ENCODE peak calls at places on chromosome 4, in seven cellular contexts. M is iris pigment epithelial cell, D is left cardiac atrium, F is Kasumi-1, Y is adrenal gland, R is upper lobe of left lung, J is M059J. V is an unnamed sample.

GRCh38 chr4:128571747-128572146 is 237.8 kb upstream of the JADE1 start:
- DNase-seq in J (peak), M (peak), Y (peak), D (peak), F (no peak), R (peak), V (peak)

GRCh38 chr4:7016086-7016485 is 27.1 kb upstream of the TADA2B start:
- DNase-seq in M (no peak), J (no peak), D (no peak), R (no peak), Y (peak), F (no peak), V (no peak)

GRCh38 chr4:114287079-114287696 is 307.7 kb upstream of the ARSJ start:
- DNase-seq in J (no peak), R (no peak), F (no peak), M (no peak), Y (no peak), D (no peak), V (no peak)

GRCh38 chr4:3432381-3432790 is 9.4 kb upstream of the HGFAC start:
- DNase-seq in J (no peak), F (no peak), R (no peak), D (no peak), M (no peak), Y (no peak), V (no peak)

GRCh38 chr4:113444386-113444785 is 317.2 kb downstream of the CAMK2D start:
- DNase-seq in M (peak), Y (peak), J (peak), R (no peak), D (peak), F (no peak), V (no peak)

GRCh38 chr4:166165829-166166420 is 292.9 kb downstream of the TLL1 start:
- DNase-seq in Y (peak), M (peak), R (no peak), D (no peak), J (peak), F (peak), V (peak)

GRCh38 chr4:184344899-184345572 is 127.4 kb upstream of the ENPP6 start:
- DNase-seq in R (no peak), D (no peak), M (no peak), F (no peak), Y (peak), J (no peak), V (no peak)

GRCh38 chr4:78396613-78397291 is 154.8 kb upstream of the ANXA3 start:
- DNase-seq in F (no peak), M (no peak), D (no peak), Y (no peak), R (no peak), J (no peak), V (no peak)

GRCh38 chr4:98293089-98293887 is 32.1 kb downstream of the RAP1GDS1 start:
- DNase-seq in D (no peak), J (no peak), R (no peak), F (no peak), M (no peak), Y (no peak), V (no peak)

GRCh38 chr4:1004071-1004418 is 7.4 kb upstream of the FGFRL1 start:
- DNase-seq in F (no peak), D (no peak), R (no peak), J (no peak), M (no peak), Y (no peak), V (no peak)

GRCh38 chr4:109332926-109333464 is 30.5 kb upstream of the COL25A1 start:
- DNase-seq in F (no peak), R (no peak), J (no peak), M (peak), D (no peak), Y (no peak), V (no peak)

GRCh38 chr4:122364700-122365404 is 14.0 kb upstream of the ADAD1 start:
- DNase-seq in F (no peak), D (no peak), R (no peak), Y (no peak), J (no peak), M (no peak), V (no peak)

GRCh38 chr4:115361781-115362180 is 248.4 kb upstream of the NDST4 start:
- DNase-seq in R (no peak), J (no peak), M (no peak), F (no peak), Y (no peak), D (no peak), V (no peak)

GRCh38 chr4:117421706-117422105 is 336.3 kb upstream of the TRAM1L1 start:
- DNase-seq in M (no peak), R (no peak), Y (no peak), F (no peak), J (peak), D (no peak), V (no peak)

GRCh38 chr4:72305080-72305479 is 263.9 kb downstream of the ADAMTS3 start:
- DNase-seq in J (no peak), M (no peak), Y (no peak), F (no peak), D (no peak), R (no peak), V (no peak)

GRCh38 chr4:82223715-82224114 is 150.1 kb downstream of the HNRNPD start:
- DNase-seq in F (peak), M (no peak), Y (peak), J (no peak), R (peak), D (peak), V (no peak)

GRCh38 chr4:101348367-101348827 is 1.1 kb upstream of the PPP3CA start:
- DNase-seq in F (peak), D (peak), Y (peak), R (peak), J (peak), M (no peak), V (peak)

GRCh38 chr4:2745981-2746806 is 9.9 kb downstream of the TNIP2 start:
- DNase-seq in Y (peak), F (peak), M (peak), J (peak), D (peak), R (peak), V (no peak)

GRCh38 chr4:69860007-69860406 is at the start of gene SULT1E1:
- DNase-seq in M (peak), F (no peak), R (no peak), J (no peak), Y (no peak), D (no peak), V (no peak)

GRCh38 chr4:9943761-9944160 is 77.5 kb downstream of the SLC2A9 start:
- DNase-seq in J (no peak), Y (no peak), M (no peak), F (no peak), R (no peak), D (no peak), V (no peak)

GRCh38 chr4:54683616-54684346 is 26.0 kb downstream of the KIT start:
- DNase-seq in D (no peak), Y (peak), J (peak), F (peak), R (peak), M (no peak), V (peak)

GRCh38 chr4:18106620-18107019 is 85.1 kb upstream of the LCORL start:
- DNase-seq in F (no peak), D (no peak), M (no peak), J (no peak), Y (no peak), R (no peak), V (peak)

GRCh38 chr4:6658635-6659075 is 18.2 kb downstream of the MRFAP1 start:
- DNase-seq in D (peak), R (no peak), F (no peak), J (no peak), M (peak), Y (peak), V (no peak)

GRCh38 chr4:187075514-187075913 is 351.9 kb upstream of the FAT1 start:
- DNase-seq in M (no peak), F (no peak), Y (no peak), R (no peak), J (no peak), D (no peak), V (no peak)

GRCh38 chr4:137125011-137125410 is 407.3 kb downstream of the PCDH18 start:
- DNase-seq in D (no peak), M (peak), Y (peak), F (no peak), J (peak), R (no peak), V (peak)

GRCh38 chr4:4260185-4260751 is 12.2 kb upstream of the TMEM128 start:
- DNase-seq in R (no peak), M (peak), Y (no peak), F (peak), D (no peak), J (peak), V (no peak)

GRCh38 chr4:148431401-148431800 is 10.8 kb downstream of the NR3C2 start:
- DNase-seq in J (no peak), Y (no peak), F (no peak), M (no peak), D (no peak), R (no peak), V (no peak)

GRCh38 chr4:113300384-113301011 is 251.0 kb downstream of the ANK2 start:
- DNase-seq in Y (peak), R (no peak), D (peak), M (peak), F (no peak), J (peak), V (peak)

GRCh38 chr4:172998527-172999469 is 169.8 kb upstream of the GALNT7 start:
- DNase-seq in M (peak), R (no peak), D (no peak), Y (no peak), F (peak), J (peak), V (no peak)

GRCh38 chr4:38868055-38868965 is 704 bp downstream of the FAM114A1 start:
- DNase-seq in F (no peak), R (peak), J (no peak), D (peak), M (peak), Y (peak), V (peak)

GRCh38 chr4:154911608-154912098 is 130.6 kb downstream of the RBM46 start:
- DNase-seq in M (no peak), D (no peak), Y (no peak), J (no peak), F (no peak), R (no peak), V (no peak)

GRCh38 chr4:139550724-139551429 is 5.1 kb downstream of the SETD7 start:
- DNase-seq in Y (no peak), J (no peak), R (no peak), F (no peak), M (peak), D (peak), V (peak)

GRCh38 chr4:85147481-85148076 is 181.1 kb upstream of the WDFY3 start:
- DNase-seq in D (peak), F (peak), R (peak), Y (peak), J (peak), M (peak), V (peak)

GRCh38 chr4:37661643-37662221 is 24.4 kb downstream of the RELL1 start:
- DNase-seq in R (no peak), J (peak), Y (no peak), M (peak), F (no peak), D (no peak), V (no peak)

GRCh38 chr4:139234258-139234657 is 45.8 kb downstream of the MGARP start:
- DNase-seq in Y (no peak), R (no peak), D (no peak), F (no peak), M (no peak), J (no peak), V (no peak)

GRCh38 chr4:140312101-140312500 is 61.3 kb upstream of the SCOC start:
- DNase-seq in M (no peak), F (no peak), J (no peak), R (no peak), D (no peak), Y (no peak), V (no peak)

GRCh38 chr4:75194180-75194579 is 261.3 kb downstream of the PARM1 start:
- DNase-seq in M (no peak), F (no peak), D (no peak), Y (no peak), R (no peak), J (no peak), V (no peak)

GRCh38 chr4:70589785-70590184 is 2.3 kb upstream of the AMBN start:
- DNase-seq in M (no peak), R (no peak), J (no peak), D (no peak), Y (no peak), F (peak), V (no peak)

GRCh38 chr4:7037425-7037824 is 5.7 kb upstream of the TADA2B start:
- DNase-seq in Y (no peak), D (no peak), M (no peak), R (no peak), J (no peak), F (no peak), V (no peak)